ENCODE peak calls at places on chromosomes 6 and 20, in six cellular contexts. One of them, this sample, is unnamed.
A peak's percentile ranks its signal among the peaks of the same experiment; 100 is the strongest.

GRCh38 chr20:12207875-12208274 is 290.2 kb downstream of the BTBD3 start:
- DNase-seq in IMR-90: peak; percentile 41
- DNase-seq in H1: peak; percentile 77
- DNase-seq in H9: peak; percentile 63
- DNase-seq in mesenchymal stem cell: peak; percentile 41
- DNase-seq in trophoblast cell: peak; percentile 12
- DNase-seq in this sample: peak; percentile 79

GRCh38 chr6:30443657-30444450 is 45.5 kb upstream of the HLA-E start:
- DNase-seq in IMR-90: peak; percentile 14
- DNase-seq in H1: no peak
- DNase-seq in H9: no peak
- DNase-seq in mesenchymal stem cell: peak; percentile 13
- DNase-seq in trophoblast cell: no peak
- DNase-seq in this sample: no peak

GRCh38 chr6:122709922-122710512 is 69.5 kb upstream of the FABP7 start:
- DNase-seq in IMR-90: no peak
- DNase-seq in H1: no peak
- DNase-seq in H9: no peak
- DNase-seq in mesenchymal stem cell: no peak
- DNase-seq in trophoblast cell: no peak
- DNase-seq in this sample: no peak

GRCh38 chr6:28203201-28203600 is 21.9 kb upstream of the ZSCAN9 start:
- DNase-seq in IMR-90: no peak
- DNase-seq in H1: peak; percentile 63
- DNase-seq in H9: peak; percentile 65
- DNase-seq in mesenchymal stem cell: no peak
- DNase-seq in trophoblast cell: no peak
- DNase-seq in this sample: peak; percentile 89

GRCh38 chr20:46894971-46895905 is 595 bp downstream of the EYA2 start:
- DNase-seq in IMR-90: peak; percentile 68
- DNase-seq in H1: peak; percentile 63
- DNase-seq in H9: peak; percentile 39
- DNase-seq in mesenchymal stem cell: no peak
- DNase-seq in trophoblast cell: no peak
- DNase-seq in this sample: peak; percentile 32

GRCh38 chr20:12458241-12458640 is 540.5 kb downstream of the BTBD3 start:
- DNase-seq in IMR-90: no peak
- DNase-seq in H1: no peak
- DNase-seq in H9: no peak
- DNase-seq in mesenchymal stem cell: no peak
- DNase-seq in trophoblast cell: no peak
- DNase-seq in this sample: no peak

GRCh38 chr6:91669154-91669903 is 1082.5 kb upstream of the MAP3K7 start:
- DNase-seq in IMR-90: no peak
- DNase-seq in H1: no peak
- DNase-seq in H9: no peak
- DNase-seq in mesenchymal stem cell: no peak
- DNase-seq in trophoblast cell: no peak
- DNase-seq in this sample: no peak

GRCh38 chr20:39110819-39111136 is 148.6 kb downstream of the DHX35 start:
- DNase-seq in IMR-90: no peak
- DNase-seq in H1: no peak
- DNase-seq in H9: no peak
- DNase-seq in mesenchymal stem cell: no peak
- DNase-seq in trophoblast cell: no peak
- DNase-seq in this sample: no peak

GRCh38 chr20:34024733-34025351 is 31.1 kb downstream of the RALY start:
- DNase-seq in IMR-90: no peak
- DNase-seq in H1: no peak
- DNase-seq in H9: no peak
- DNase-seq in mesenchymal stem cell: no peak
- DNase-seq in trophoblast cell: no peak
- DNase-seq in this sample: no peak

GRCh38 chr6:89966913-89967312 is 72.6 kb downstream of the GJA10 start:
- DNase-seq in IMR-90: no peak
- DNase-seq in H1: no peak
- DNase-seq in H9: no peak
- DNase-seq in mesenchymal stem cell: no peak
- DNase-seq in trophoblast cell: no peak
- DNase-seq in this sample: no peak

GRCh38 chr6:90103056-90103793 is 193.4 kb downstream of the BACH2 start:
- DNase-seq in IMR-90: no peak
- DNase-seq in H1: no peak
- DNase-seq in H9: no peak
- DNase-seq in mesenchymal stem cell: peak; percentile 54
- DNase-seq in trophoblast cell: no peak
- DNase-seq in this sample: no peak

GRCh38 chr6:20377623-20378265 is 23.9 kb upstream of the E2F3 start:
- DNase-seq in IMR-90: peak; percentile 87
- DNase-seq in H1: no peak
- DNase-seq in H9: no peak
- DNase-seq in mesenchymal stem cell: peak; percentile 64
- DNase-seq in trophoblast cell: no peak
- DNase-seq in this sample: no peak

GRCh38 chr6:128127650-128128049 is 226.8 kb upstream of the THEMIS start:
- DNase-seq in IMR-90: no peak
- DNase-seq in H1: no peak
- DNase-seq in H9: no peak
- DNase-seq in mesenchymal stem cell: no peak
- DNase-seq in trophoblast cell: no peak
- DNase-seq in this sample: no peak

GRCh38 chr6:44572346-44572745 is 184.8 kb downstream of the CDC5L start:
- DNase-seq in IMR-90: no peak
- DNase-seq in H1: no peak
- DNase-seq in H9: no peak
- DNase-seq in mesenchymal stem cell: no peak
- DNase-seq in trophoblast cell: no peak
- DNase-seq in this sample: no peak

GRCh38 chr6:34583461-34583860 is 27.3 kb upstream of the SPDEF start:
- DNase-seq in IMR-90: no peak
- DNase-seq in H1: no peak
- DNase-seq in H9: no peak
- DNase-seq in mesenchymal stem cell: no peak
- DNase-seq in trophoblast cell: no peak
- DNase-seq in this sample: no peak

GRCh38 chr20:47544240-47544639 is 42.6 kb downstream of the NCOA3 start:
- DNase-seq in IMR-90: peak; percentile 64
- DNase-seq in H1: no peak
- DNase-seq in H9: no peak
- DNase-seq in mesenchymal stem cell: peak; percentile 41
- DNase-seq in trophoblast cell: no peak
- DNase-seq in this sample: no peak

GRCh38 chr20:42553374-42553773 is 636.3 kb downstream of the PTPRT start:
- DNase-seq in IMR-90: no peak
- DNase-seq in H1: no peak
- DNase-seq in H9: no peak
- DNase-seq in mesenchymal stem cell: no peak
- DNase-seq in trophoblast cell: no peak
- DNase-seq in this sample: no peak

GRCh38 chr6:128600397-128600951 is 80.1 kb upstream of the PTPRK start:
- DNase-seq in IMR-90: peak; percentile 95
- DNase-seq in H1: no peak
- DNase-seq in H9: no peak
- DNase-seq in mesenchymal stem cell: peak; percentile 96
- DNase-seq in trophoblast cell: no peak
- DNase-seq in this sample: peak; percentile 76

GRCh38 chr20:63449796-63450730 is 22.4 kb downstream of the KCNQ2 start:
- DNase-seq in IMR-90: no peak
- DNase-seq in H1: no peak
- DNase-seq in H9: no peak
- DNase-seq in mesenchymal stem cell: no peak
- DNase-seq in trophoblast cell: no peak
- DNase-seq in this sample: no peak

GRCh38 chr20:32130352-32130751 is 20.8 kb downstream of the TM9SF4 start:
- DNase-seq in IMR-90: no peak
- DNase-seq in H1: no peak
- DNase-seq in H9: no peak
- DNase-seq in mesenchymal stem cell: no peak
- DNase-seq in trophoblast cell: no peak
- DNase-seq in this sample: no peak

GRCh38 chr20:29878281-29878741 is 1379.2 kb upstream of the DEFB115 start:
- DNase-seq in IMR-90: no peak
- DNase-seq in H1: no peak
- DNase-seq in H9: no peak
- DNase-seq in mesenchymal stem cell: no peak
- DNase-seq in trophoblast cell: peak; percentile 35
- DNase-seq in this sample: no peak

GRCh38 chr6:105753184-105754097 is 332.7 kb upstream of the PRDM1 start:
- DNase-seq in IMR-90: peak; percentile 59
- DNase-seq in H1: no peak
- DNase-seq in H9: no peak
- DNase-seq in mesenchymal stem cell: peak; percentile 24
- DNase-seq in trophoblast cell: no peak
- DNase-seq in this sample: peak; percentile 90

GRCh38 chr6:28710466-28711191 is 184.9 kb downstream of the GPX5 start:
- DNase-seq in IMR-90: peak; percentile 58
- DNase-seq in H1: peak; percentile 85
- DNase-seq in H9: peak; percentile 76
- DNase-seq in mesenchymal stem cell: peak; percentile 45
- DNase-seq in trophoblast cell: no peak
- DNase-seq in this sample: peak; percentile 94

GRCh38 chr20:61718361-61718760 is 347.3 kb downstream of the TAF4 start:
- DNase-seq in IMR-90: no peak
- DNase-seq in H1: no peak
- DNase-seq in H9: no peak
- DNase-seq in mesenchymal stem cell: no peak
- DNase-seq in trophoblast cell: no peak
- DNase-seq in this sample: no peak

GRCh38 chr20:61723538-61724257 is 342.0 kb downstream of the TAF4 start:
- DNase-seq in IMR-90: no peak
- DNase-seq in H1: no peak
- DNase-seq in H9: no peak
- DNase-seq in mesenchymal stem cell: no peak
- DNase-seq in trophoblast cell: no peak
- DNase-seq in this sample: no peak

GRCh38 chr20:61719691-61720347 is 345.9 kb downstream of the TAF4 start:
- DNase-seq in IMR-90: no peak
- DNase-seq in H1: no peak
- DNase-seq in H9: no peak
- DNase-seq in mesenchymal stem cell: no peak
- DNase-seq in trophoblast cell: no peak
- DNase-seq in this sample: peak; percentile 13

GRCh38 chr20:61722146-61722678 is 343.5 kb downstream of the TAF4 start:
- DNase-seq in IMR-90: no peak
- DNase-seq in H1: no peak
- DNase-seq in H9: no peak
- DNase-seq in mesenchymal stem cell: no peak
- DNase-seq in trophoblast cell: no peak
- DNase-seq in this sample: no peak

DNA sequence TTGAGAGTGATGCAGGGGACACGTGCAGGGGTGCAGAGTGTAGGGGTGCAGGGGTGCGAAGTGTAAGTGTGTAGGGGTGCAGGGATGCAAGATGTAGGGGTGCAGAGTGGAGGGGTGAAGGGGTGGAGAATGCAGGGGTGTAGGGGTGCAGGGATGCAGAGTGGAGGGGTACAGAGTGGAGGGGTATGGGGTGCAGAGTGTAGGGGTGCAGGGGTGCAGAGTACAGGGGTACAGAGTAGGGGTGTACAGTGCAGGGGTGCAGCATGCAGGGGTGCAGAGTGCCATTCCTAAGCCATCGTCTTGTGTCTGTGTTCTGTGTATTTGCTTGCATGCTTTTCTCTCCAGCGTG is 345.4 kb downstream of the TAF4 start:
- DNase-seq in IMR-90: no peak
- DNase-seq in H1: no peak
- DNase-seq in H9: no peak
- DNase-seq in mesenchymal stem cell: no peak
- DNase-seq in trophoblast cell: no peak
- DNase-seq in this sample: no peak
- H2BK120ac ChIP-seq in IMR-90: no peak overlapping the region
- H2BK120ac ChIP-seq in H1: no peak overlapping the region
- H2BK120ac ChIP-seq in H9: no peak overlapping the region
- H2BK120ac ChIP-seq in mesenchymal stem cell: no peak overlapping the region
- H2BK120ac ChIP-seq in trophoblast cell: no peak overlapping the region
- H2BK120ac ChIP-seq in this sample: no peak overlapping the region

DNA sequence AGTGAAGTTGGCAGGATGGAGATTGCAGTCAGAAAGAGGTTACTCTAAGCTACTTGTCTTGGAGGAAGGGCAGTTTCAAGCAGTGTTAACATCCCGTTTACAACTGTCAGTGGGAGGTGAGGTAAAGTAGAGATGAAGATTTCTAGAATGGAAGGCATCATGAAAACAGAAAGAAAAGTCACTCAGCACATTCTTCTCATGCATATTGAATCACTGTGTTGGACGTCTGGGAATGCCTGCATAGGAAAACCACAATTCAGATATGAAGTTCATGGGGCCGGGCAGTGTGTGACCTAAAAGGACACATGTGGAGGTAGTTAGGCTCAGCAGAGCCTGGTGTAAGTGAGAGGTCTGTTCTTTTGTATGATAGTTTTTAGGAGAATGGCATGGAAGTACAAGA is 73.5 kb upstream of the LAMP5 start:
- DNase-seq in IMR-90: peak; percentile 17
- DNase-seq in H1: no peak
- DNase-seq in H9: no peak
- DNase-seq in mesenchymal stem cell: no peak
- DNase-seq in trophoblast cell: no peak
- DNase-seq in this sample: no peak
- H2BK5ac ChIP-seq in IMR-90: no peak overlapping the region
- H2BK5ac ChIP-seq in H1: no peak overlapping the region
- H2BK5ac ChIP-seq in H9: no peak overlapping the region
- H2BK5ac ChIP-seq in mesenchymal stem cell: no peak overlapping the region
- H2BK5ac ChIP-seq in trophoblast cell: no peak overlapping the region
- H2BK5ac ChIP-seq in this sample: no peak overlapping the region

GRCh38 chr6:22025468-22026159 is 271.2 kb downstream of the PRL start:
- DNase-seq in IMR-90: peak; percentile 81
- DNase-seq in H1: peak; percentile 59
- DNase-seq in H9: peak; percentile 68
- DNase-seq in mesenchymal stem cell: peak; percentile 58
- DNase-seq in trophoblast cell: peak; percentile 58
- DNase-seq in this sample: peak; percentile 98
- H3K4me2 ChIP-seq in IMR-90: peak overlapping the region; percentile 3
- H3K4me2 ChIP-seq in H1: peak overlapping the region; percentile 54
- H3K4me2 ChIP-seq in H9: peak overlapping the region; percentile 8
- H3K4me2 ChIP-seq in mesenchymal stem cell: no peak overlapping the region
- H3K4me2 ChIP-seq in trophoblast cell: peak overlapping the region; percentile 52
- H3K4me2 ChIP-seq in this sample: no peak overlapping the region

GRCh38 chr6:85400331-85400730 is 49.6 kb upstream of the NT5E start:
- DNase-seq in IMR-90: no peak
- DNase-seq in H1: no peak
- DNase-seq in H9: no peak
- DNase-seq in mesenchymal stem cell: no peak
- DNase-seq in trophoblast cell: no peak
- DNase-seq in this sample: no peak

GRCh38 chr6:85395746-85396145 is 54.1 kb upstream of the NT5E start:
- DNase-seq in IMR-90: no peak
- DNase-seq in H1: no peak
- DNase-seq in H9: no peak
- DNase-seq in mesenchymal stem cell: no peak
- DNase-seq in trophoblast cell: no peak
- DNase-seq in this sample: no peak

GRCh38 chr6:85394853-85395538 is 54.9 kb upstream of the NT5E start:
- DNase-seq in IMR-90: peak; percentile 47
- DNase-seq in H1: no peak
- DNase-seq in H9: no peak
- DNase-seq in mesenchymal stem cell: peak; percentile 44
- DNase-seq in trophoblast cell: no peak
- DNase-seq in this sample: no peak

GRCh38 chr6:85392379-85392778 is 57.5 kb upstream of the NT5E start:
- DNase-seq in IMR-90: no peak
- DNase-seq in H1: no peak
- DNase-seq in H9: no peak
- DNase-seq in mesenchymal stem cell: no peak
- DNase-seq in trophoblast cell: no peak
- DNase-seq in this sample: no peak

GRCh38 chr6:85396159-85396808 is 53.6 kb upstream of the NT5E start:
- DNase-seq in IMR-90: no peak
- DNase-seq in H1: no peak
- DNase-seq in H9: no peak
- DNase-seq in mesenchymal stem cell: no peak
- DNase-seq in trophoblast cell: no peak
- DNase-seq in this sample: no peak
- H2BK120ac ChIP-seq in IMR-90: no peak overlapping the region
- H2BK120ac ChIP-seq in H1: no peak overlapping the region
- H2BK120ac ChIP-seq in H9: no peak overlapping the region
- H2BK120ac ChIP-seq in mesenchymal stem cell: no peak overlapping the region
- H2BK120ac ChIP-seq in trophoblast cell: no peak overlapping the region
- H2BK120ac ChIP-seq in this sample: no peak overlapping the region